ENCODE peak calls at places on chromosomes 4 and X, in seven cellular contexts. C is COR-L47; O is midbrain; A is A549; B is stimulated activated CD8-positive, alpha-beta memory T cell treated with anti-CD3 and anti-CD28 coated beads, Interleukin-4, amount 100 ng/mL, for 4 hours; J is ELF-1; Z is suprapubic skin. M is an unnamed sample.

GRCh38 chr4:178165251-178165650 is 723.0 kb upstream of the AGA start:
- DNase-seq in J (no peak), B (no peak), Z (no peak), A (peak; percentile 4), C (no peak), O (no peak), M (no peak)

GRCh38 chr4:29853843-29854242 is 866.3 kb upstream of the PCDH7 start:
- DNase-seq in Z (no peak), A (no peak), O (no peak), B (no peak), J (no peak), C (peak; percentile 93), M (no peak)

GRCh38 chr4:97153042-97153441 is 990.2 kb downstream of the STPG2 start:
- DNase-seq in J (no peak), Z (no peak), O (peak; percentile 10), A (peak; percentile 1), B (no peak), C (peak; percentile 47), M (no peak)

GRCh38 chr4:40865696-40866095 is 115.9 kb downstream of the NSUN7 start:
- DNase-seq in B (no peak), A (no peak), O (no peak), J (no peak), Z (peak; percentile 24), C (no peak), M (no peak)

GRCh38 chrX:20053537-20053936 is 62.7 kb upstream of the BCLAF3 start:
- DNase-seq in Z (no peak), B (no peak), J (no peak), O (no peak), A (no peak), C (no peak), M (no peak)

GRCh38 chr4:77007358-77008230 is 58.0 kb downstream of the SEPTIN11 start:
- DNase-seq in Z (no peak), C (no peak), A (no peak), B (no peak), J (no peak), O (no peak), M (no peak)

GRCh38 chrX:135315864-135316263 is 6.6 kb downstream of the ETDC start:
- DNase-seq in A (no peak), Z (no peak), C (no peak), B (no peak), O (no peak), J (no peak), M (no peak)

GRCh38 chr4:74376888-74377483 is 12.0 kb downstream of the EREG start:
- DNase-seq in A (peak; percentile 67), J (no peak), B (no peak), Z (no peak), O (peak; percentile 14), C (peak; percentile 30), M (peak; percentile 60)

GRCh38 chrX:115413246-115413878 is 123.8 kb downstream of the LUZP4 start:
- DNase-seq in A (no peak), Z (no peak), O (no peak), J (no peak), C (no peak), B (no peak), M (no peak)

GRCh38 chr4:155008389-155008788 is 200.0 kb upstream of the NPY2R start:
- DNase-seq in Z (no peak), O (no peak), B (no peak), J (no peak), C (no peak), A (no peak), M (no peak)

GRCh38 chr4:184011810-184012209 is 106.7 kb downstream of the STOX2 start:
- DNase-seq in Z (no peak), J (no peak), C (no peak), B (no peak), O (no peak), A (no peak), M (no peak)

GRCh38 chr4:6925357-6925836 is 15.8 kb downstream of the TBC1D14 start:
- DNase-seq in A (no peak), J (no peak), Z (no peak), B (no peak), C (no peak), O (peak; percentile 22), M (peak; percentile 76)

GRCh38 chr4:132097046-132097445 is 1052.0 kb upstream of the PCDH10 start:
- DNase-seq in B (no peak), Z (no peak), J (no peak), C (no peak), O (no peak), A (no peak), M (no peak)

GRCh38 chr4:184399505-184399893 is 74.9 kb downstream of the IRF2 start:
- DNase-seq in C (no peak), O (peak; percentile 5), B (no peak), J (no peak), Z (no peak), A (no peak), M (no peak)

GRCh38 chr4:156193800-156194199 is 240.1 kb upstream of the CTSO start:
- DNase-seq in A (no peak), B (no peak), C (no peak), Z (no peak), O (no peak), J (no peak), M (no peak)

GRCh38 chr4:111208970-111209369 is 586.1 kb upstream of the PITX2 start:
- DNase-seq in C (no peak), A (no peak), J (peak; percentile 21), O (no peak), Z (no peak), B (no peak), M (no peak)

GRCh38 chrX:84170931-84171330 is 17.1 kb downstream of the RPS6KA6 start:
- DNase-seq in Z (no peak), B (no peak), C (no peak), O (no peak), J (no peak), A (no peak), M (no peak)

GRCh38 chr4:57119054-57119651 is 9.0 kb upstream of the IGFBP7 start:
- DNase-seq in B (no peak), C (no peak), J (peak; percentile 68), O (peak; percentile 20), A (peak; percentile 75), Z (peak; percentile 83), M (no peak)

GRCh38 chr4:128823025-128823661 is 13.6 kb downstream of the JADE1 start:
- DNase-seq in J (no peak), B (no peak), A (peak; percentile 28), O (no peak), C (no peak), Z (no peak), M (no peak)

GRCh38 chrX:134999469-134999868 is 8.7 kb downstream of the SMIM10 start:
- DNase-seq in B (no peak), A (peak; percentile 54), O (no peak), Z (no peak), J (no peak), C (peak; percentile 17), M (no peak)

GRCh38 chrX:30865020-30865419 is 24.0 kb downstream of the TAB3 start:
- DNase-seq in J (peak; percentile 42), A (peak; percentile 26), Z (no peak), C (no peak), O (no peak), B (no peak), M (peak; percentile 30)

GRCh38 chrX:25721564-25721963 is 416.6 kb upstream of the MAGEB18 start:
- DNase-seq in J (peak; percentile 2), B (no peak), A (peak; percentile 18), Z (no peak), O (no peak), C (peak; percentile 17), M (no peak)

GRCh38 chr4:45662996-45663395 is 460.9 kb downstream of the GABRG1 start:
- DNase-seq in J (no peak), C (peak; percentile 83), O (peak; percentile 3), Z (no peak), A (no peak), B (no peak), M (no peak)

GRCh38 chr4:55635760-55636621 is at the start of gene NMU:
- DNase-seq in A (peak; percentile 19), B (no peak), O (no peak), Z (no peak), C (peak; percentile 63), J (peak; percentile 65), M (peak; percentile 68)

GRCh38 chr4:74805601-74806000 is 11.3 kb upstream of the BTC start:
- DNase-seq in J (no peak), Z (no peak), B (no peak), C (no peak), A (peak; percentile 64), O (no peak), M (no peak)